ENCODE peak calls at places on chromosome 5, in eight cellular contexts. M, A, S, Z, D, O, J and V are unnamed samples.

GRCh38 chr5:139639619-139640431 is 8.3 kb upstream of the CXXC5 start:
- DNase-seq in S (peak), M (no peak), J (no peak), D (peak), Z (peak), O (no peak), A (no peak), V (peak)

GRCh38 chr5:14071433-14071832 is 71.7 kb upstream of the TRIO start:
- DNase-seq in J (no peak), S (no peak), M (no peak), O (no peak), A (no peak), Z (no peak), D (no peak), V (no peak)

GRCh38 chr5:145681686-145682085 is 153.5 kb downstream of the PRELID2 start:
- DNase-seq in J (peak), D (peak), A (no peak), S (peak), Z (no peak), M (peak), O (peak), V (peak)

GRCh38 chr5:149680810-149681221 is 49.3 kb upstream of the PPARGC1B start:
- DNase-seq in A (peak), Z (no peak), D (no peak), M (peak), J (no peak), S (no peak), O (no peak), V (no peak)

GRCh38 chr5:126998201-126998631 is 32.1 kb downstream of the MARCHF3 start:
- DNase-seq in O (peak), Z (no peak), J (no peak), S (peak), M (no peak), A (no peak), D (no peak), V (no peak)

GRCh38 chr5:81359108-81359507 is 34.8 kb downstream of the ACOT12 start:
- DNase-seq in J (peak), M (no peak), Z (no peak), S (no peak), A (no peak), O (no peak), D (no peak), V (no peak)

GRCh38 chr5:156669416-156669815 is 180.7 kb upstream of the PPP1R2B start:
- DNase-seq in A (no peak), J (no peak), S (no peak), D (no peak), O (no peak), Z (no peak), M (no peak), V (no peak)

GRCh38 chr5:82352146-82352791 is 74.1 kb upstream of the RPS23 start:
- DNase-seq in Z (no peak), A (no peak), D (no peak), J (no peak), S (no peak), O (peak), M (no peak), V (no peak)

GRCh38 chr5:139952464-139953070 is 90.5 kb downstream of the NRG2 start:
- DNase-seq in D (no peak), A (peak), Z (no peak), M (no peak), S (no peak), J (no peak), O (no peak), V (no peak)

GRCh38 chr5:96962540-96962991 is 26.7 kb downstream of the LNPEP start:
- DNase-seq in O (no peak), J (no peak), M (no peak), Z (no peak), A (no peak), S (no peak), D (no peak), V (no peak)

GRCh38 chr5:118253401-118254061 is 734.8 kb downstream of the DTWD2 start:
- DNase-seq in A (no peak), O (peak), S (no peak), Z (no peak), M (no peak), D (no peak), J (no peak), V (no peak)

GRCh38 chr5:153660919-153661318 is 170.4 kb downstream of the GRIA1 start:
- DNase-seq in M (no peak), Z (no peak), D (no peak), S (no peak), A (no peak), O (no peak), J (peak), V (no peak)

GRCh38 chr5:169876376-169876775 is 103.9 kb downstream of the INSYN2B start:
- DNase-seq in M (no peak), A (no peak), D (no peak), Z (no peak), J (no peak), S (no peak), O (peak), V (no peak)

GRCh38 chr5:9829621-9830020 is 199.5 kb upstream of the TAS2R1 start:
- DNase-seq in Z (no peak), A (no peak), M (no peak), J (peak), S (no peak), O (no peak), D (no peak), V (no peak)

GRCh38 chr5:59067976-59068651 is 485.2 kb downstream of the RAB3C start:
- DNase-seq in J (no peak), O (no peak), D (no peak), Z (no peak), M (no peak), S (no peak), A (no peak), V (no peak)

GRCh38 chr5:2895196-2895595 is 143.7 kb upstream of the IRX2 start:
- DNase-seq in M (no peak), D (no peak), S (no peak), Z (no peak), J (no peak), O (no peak), A (peak), V (no peak)

GRCh38 chr5:74103131-74104023 is 477.4 kb downstream of the ARHGEF28 start:
- DNase-seq in Z (no peak), O (no peak), M (no peak), S (no peak), J (no peak), A (no peak), D (no peak), V (no peak)

GRCh38 chr5:172450453-172450852 is 3.9 kb downstream of the SH3PXD2B start:
- DNase-seq in O (no peak), Z (no peak), M (no peak), J (no peak), S (no peak), D (no peak), A (no peak), V (no peak)

GRCh38 chr5:3310551-3311340 is 284.9 kb upstream of the IRX1 start:
- DNase-seq in O (peak), J (no peak), S (peak), D (peak), A (no peak), M (no peak), Z (no peak), V (no peak)

GRCh38 chr5:77200663-77201062 is 9.8 kb upstream of the PDE8B start:
- DNase-seq in Z (no peak), J (no peak), S (no peak), O (no peak), M (no peak), D (no peak), A (no peak), V (no peak)

GRCh38 chr5:56481147-56481997 is 248.2 kb upstream of the ANKRD55 start:
- DNase-seq in D (peak), O (peak), Z (peak), M (no peak), J (peak), S (peak), A (peak), V (peak)

GRCh38 chr5:61678966-61679365 is 346.9 kb downstream of the ZSWIM6 start:
- DNase-seq in D (no peak), S (no peak), M (no peak), J (peak), O (no peak), A (no peak), Z (no peak), V (no peak)

GRCh38 chr5:96219580-96220281 is 213.3 kb downstream of the PCSK1 start:
- DNase-seq in O (peak), A (no peak), D (no peak), Z (no peak), J (no peak), S (no peak), M (no peak), V (no peak)

GRCh38 chr5:135192351-135192750 is 158.3 kb upstream of the PITX1 start:
- DNase-seq in D (no peak), J (no peak), Z (no peak), A (no peak), S (no peak), M (no peak), O (no peak), V (no peak)

GRCh38 chr5:144331361-144331760 is 160.7 kb downstream of the KCTD16 start:
- DNase-seq in A (no peak), D (no peak), M (no peak), Z (no peak), S (no peak), O (no peak), J (no peak), V (no peak)

GRCh38 chr5:74947961-74948613 is 81.9 kb upstream of the FAM169A start:
- DNase-seq in D (no peak), M (peak), S (no peak), J (peak), O (peak), Z (no peak), A (no peak), V (no peak)

GRCh38 chr5:119795768-119796167 is 166.4 kb downstream of the FAM170A start:
- DNase-seq in A (no peak), O (no peak), Z (no peak), S (no peak), M (no peak), J (no peak), D (no peak), V (no peak)

GRCh38 chr5:14181299-14181968 is 38.3 kb downstream of the TRIO start:
- DNase-seq in M (no peak), Z (no peak), A (no peak), D (no peak), S (no peak), J (no peak), O (no peak), V (no peak)

GRCh38 chr5:125890387-125890955 is 532.7 kb upstream of the GRAMD2B start:
- DNase-seq in A (no peak), J (no peak), D (no peak), M (no peak), S (no peak), Z (no peak), O (peak), V (no peak)

GRCh38 chr5:131322926-131323325 is 59.1 kb downstream of the CDC42SE2 start:
- DNase-seq in O (no peak), M (no peak), Z (no peak), J (no peak), A (no peak), D (peak), S (no peak), V (no peak)

GRCh38 chr5:159619826-159620225 is 289.5 kb upstream of the IL12B start:
- DNase-seq in J (no peak), A (no peak), S (no peak), D (no peak), O (no peak), Z (no peak), M (no peak), V (no peak)

GRCh38 chr5:32027717-32028321 is 146.3 kb downstream of the GOLPH3 start:
- DNase-seq in S (peak), A (no peak), Z (no peak), J (peak), O (peak), M (peak), D (peak), V (peak)

GRCh38 chr5:16855475-16855874 is 80.6 kb downstream of the MYO10 start:
- DNase-seq in D (no peak), S (peak), A (no peak), J (peak), Z (no peak), M (peak), O (peak), V (peak)

GRCh38 chr5:76384189-76384588 is 18.9 kb upstream of the IQGAP2 start:
- DNase-seq in A (no peak), S (peak), O (no peak), D (no peak), Z (no peak), J (peak), M (peak), V (no peak)

GRCh38 chr5:97142521-97143254 is at the start of gene LIX1:
- DNase-seq in O (peak), S (peak), J (peak), M (peak), D (no peak), A (no peak), Z (no peak), V (peak)

GRCh38 chr5:99398946-99399345 is 470.1 kb upstream of the CHD1 start:
- DNase-seq in O (no peak), M (no peak), Z (no peak), A (no peak), S (no peak), J (no peak), D (no peak), V (no peak)

GRCh38 chr5:150706776-150707390 is 6.0 kb upstream of the RBM22 start:
- DNase-seq in S (no peak), O (no peak), M (no peak), A (no peak), Z (no peak), D (no peak), J (no peak), V (no peak)

GRCh38 chr5:150710165-150710564 is 9.3 kb upstream of the RBM22 start:
- DNase-seq in J (peak), M (peak), O (peak), D (no peak), A (no peak), S (no peak), Z (no peak), V (no peak)
- TF ChIP-seq CTCF in J (peak), M (peak), O (peak), D (peak), A (peak), S (peak), Z (peak), V (no peak)

DNA sequence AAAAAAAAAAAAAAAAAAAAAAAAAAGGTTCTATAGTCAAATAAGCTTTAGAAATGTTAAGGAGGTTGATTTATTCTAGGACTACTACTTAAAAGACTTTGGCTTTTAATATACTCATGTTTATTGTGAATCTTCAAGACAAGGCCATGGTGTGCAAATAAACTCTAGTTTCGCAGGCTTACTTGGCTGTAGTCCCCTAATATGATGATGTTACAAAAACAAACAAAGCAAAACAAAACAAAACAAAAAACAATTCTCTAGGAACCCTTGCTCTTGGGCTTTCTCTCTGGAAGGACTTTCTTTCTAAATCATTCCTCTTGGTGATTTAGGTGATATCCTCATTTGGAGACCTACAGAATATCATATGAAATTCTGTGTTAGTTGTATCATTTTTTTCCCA is 172.0 kb downstream of the GDNF start:
- DNase-seq in Z (no peak), J (no peak), D (no peak), A (no peak), S (no peak), M (no peak), O (no peak), V (no peak)
- TF ChIP-seq CTCF in Z (no peak), J (no peak), D (no peak), A (no peak), S (no peak), M (no peak), O (no peak), V (no peak)

GRCh38 chr5:181173420-181174342 is 26.3 kb downstream of the OR2V2 start:
- DNase-seq in A (no peak), J (peak), Z (no peak), D (no peak), M (no peak), O (no peak), S (peak), V (no peak)
- TF ChIP-seq CTCF in A (no peak), J (no peak), Z (no peak), D (no peak), M (no peak), O (no peak), S (no peak), V (no peak)

DNA sequence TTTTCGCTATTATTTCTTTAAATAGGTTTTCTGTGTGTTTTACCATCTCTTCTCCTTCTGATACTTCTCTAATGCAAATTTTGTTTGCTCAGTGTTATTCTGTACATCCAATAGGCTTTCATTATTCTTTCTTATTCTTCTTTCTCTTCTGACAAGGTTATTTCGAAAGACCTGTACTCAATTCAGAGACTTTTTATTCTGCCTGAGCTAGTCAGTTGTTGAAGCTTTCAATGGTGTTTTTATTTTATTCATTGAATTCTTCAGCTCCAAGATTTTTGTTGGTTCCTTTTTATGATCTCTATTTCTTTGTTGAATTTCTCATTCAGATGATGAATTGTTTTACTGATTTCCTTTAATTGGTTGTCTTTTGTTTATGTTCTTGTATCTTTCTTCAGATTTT is 706.2 kb downstream of the NR2F1-AS1 start:
- DNase-seq in D (no peak), O (no peak), A (no peak), J (no peak), M (no peak), S (no peak), Z (no peak), V (no peak)
- TF ChIP-seq CTCF in D (no peak), O (no peak), A (no peak), J (no peak), M (no peak), S (no peak), Z (no peak), V (no peak)

GRCh38 chr5:55402199-55402598 is 94.4 kb downstream of the MTREX start:
- DNase-seq in A (no peak), S (no peak), M (no peak), Z (no peak), D (no peak), O (no peak), J (peak), V (no peak)
- TF ChIP-seq CTCF in A (no peak), S (no peak), M (no peak), Z (peak), D (peak), O (peak), J (peak), V (peak)

GRCh38 chr5:122500245-122501086 is 188.4 kb downstream of the SNCAIP start:
- DNase-seq in J (peak), O (peak), D (no peak), M (peak), S (peak), Z (no peak), A (no peak), V (peak)
- TF ChIP-seq CTCF in J (peak), O (peak), D (peak), M (peak), S (no peak), Z (peak), A (peak), V (peak)